ENCODE peak calls at places on chromosome 3, in nine cellular contexts. One of them, this sample, is unnamed.

GRCh38 chr3:117874904-117875874 is 1159.5 kb downstream of the IGSF11 start:
- DNase-seq in MM.1S: no peak
- DNase-seq in SK-N-SH: no peak
- DNase-seq in PC-3: no peak
- DNase-seq in GM23248: no peak
- DNase-seq in HCT116: no peak
- DNase-seq in hepatocyte: no peak
- DNase-seq in GM23338: no peak
- DNase-seq in neural progenitor cell: peak
- DNase-seq in this sample: no peak

GRCh38 chr3:186849392-186849975 is 7.0 kb downstream of the ADIPOQ start:
- DNase-seq in GM23338: peak
- DNase-seq in MM.1S: peak
- DNase-seq in PC-3: peak
- DNase-seq in SK-N-SH: peak
- DNase-seq in neural progenitor cell: peak
- DNase-seq in hepatocyte: peak
- DNase-seq in HCT116: peak
- DNase-seq in GM23248: peak
- DNase-seq in this sample: peak

GRCh38 chr3:27666708-27667107 is 55.4 kb downstream of the EOMES start:
- DNase-seq in hepatocyte: peak
- DNase-seq in HCT116: no peak
- DNase-seq in neural progenitor cell: peak
- DNase-seq in GM23248: peak
- DNase-seq in PC-3: no peak
- DNase-seq in SK-N-SH: peak
- DNase-seq in GM23338: peak
- DNase-seq in MM.1S: no peak
- DNase-seq in this sample: peak

GRCh38 chr3:139532996-139533395 is 6.5 kb downstream of the RBP1 start:
- DNase-seq in MM.1S: no peak
- DNase-seq in PC-3: no peak
- DNase-seq in GM23338: no peak
- DNase-seq in neural progenitor cell: peak
- DNase-seq in GM23248: no peak
- DNase-seq in hepatocyte: no peak
- DNase-seq in SK-N-SH: peak
- DNase-seq in HCT116: no peak
- DNase-seq in this sample: no peak

GRCh38 chr3:64384561-64384960 is 159.3 kb upstream of the PRICKLE2 start:
- DNase-seq in PC-3: no peak
- DNase-seq in SK-N-SH: no peak
- DNase-seq in GM23338: no peak
- DNase-seq in GM23248: peak
- DNase-seq in HCT116: no peak
- DNase-seq in neural progenitor cell: no peak
- DNase-seq in MM.1S: no peak
- DNase-seq in hepatocyte: no peak
- DNase-seq in this sample: no peak

GRCh38 chr3:127255516-127255915 is 32.3 kb downstream of the PRR20G start:
- DNase-seq in hepatocyte: no peak
- DNase-seq in HCT116: no peak
- DNase-seq in GM23338: no peak
- DNase-seq in GM23248: no peak
- DNase-seq in PC-3: no peak
- DNase-seq in MM.1S: no peak
- DNase-seq in SK-N-SH: no peak
- DNase-seq in neural progenitor cell: no peak
- DNase-seq in this sample: no peak

GRCh38 chr3:30686176-30686575 is 79.8 kb downstream of the TGFBR2 start:
- DNase-seq in MM.1S: no peak
- DNase-seq in GM23338: no peak
- DNase-seq in SK-N-SH: no peak
- DNase-seq in hepatocyte: no peak
- DNase-seq in GM23248: no peak
- DNase-seq in PC-3: no peak
- DNase-seq in neural progenitor cell: no peak
- DNase-seq in HCT116: no peak
- DNase-seq in this sample: no peak

GRCh38 chr3:146390967-146391366 is 78.4 kb downstream of the PLSCR2 start:
- DNase-seq in SK-N-SH: no peak
- DNase-seq in GM23338: no peak
- DNase-seq in HCT116: no peak
- DNase-seq in GM23248: peak
- DNase-seq in hepatocyte: no peak
- DNase-seq in MM.1S: no peak
- DNase-seq in PC-3: no peak
- DNase-seq in neural progenitor cell: no peak
- DNase-seq in this sample: no peak

GRCh38 chr3:133742351-133743091 is 3.7 kb upstream of the TF start:
- DNase-seq in HCT116: peak
- DNase-seq in GM23338: no peak
- DNase-seq in SK-N-SH: no peak
- DNase-seq in MM.1S: peak
- DNase-seq in GM23248: peak
- DNase-seq in neural progenitor cell: no peak
- DNase-seq in PC-3: peak
- DNase-seq in hepatocyte: no peak
- DNase-seq in this sample: no peak

GRCh38 chr3:114554716-114555115 is 260.9 kb downstream of the TIGIT start:
- DNase-seq in GM23248: peak
- DNase-seq in GM23338: no peak
- DNase-seq in HCT116: no peak
- DNase-seq in MM.1S: no peak
- DNase-seq in PC-3: no peak
- DNase-seq in hepatocyte: no peak
- DNase-seq in SK-N-SH: no peak
- DNase-seq in neural progenitor cell: no peak
- DNase-seq in this sample: no peak

GRCh38 chr3:14317057-14317553 is 85.3 kb upstream of the SLC6A6 start:
- DNase-seq in neural progenitor cell: peak
- DNase-seq in HCT116: no peak
- DNase-seq in GM23248: no peak
- DNase-seq in PC-3: peak
- DNase-seq in hepatocyte: no peak
- DNase-seq in MM.1S: no peak
- DNase-seq in GM23338: peak
- DNase-seq in SK-N-SH: no peak
- DNase-seq in this sample: no peak

GRCh38 chr3:107796786-107797185 is 274.0 kb downstream of the BBX start:
- DNase-seq in neural progenitor cell: no peak
- DNase-seq in GM23248: peak
- DNase-seq in MM.1S: no peak
- DNase-seq in PC-3: no peak
- DNase-seq in SK-N-SH: no peak
- DNase-seq in hepatocyte: peak
- DNase-seq in GM23338: no peak
- DNase-seq in HCT116: no peak
- DNase-seq in this sample: no peak

GRCh38 chr3:144031938-144032337 is 60.3 kb downstream of the DIPK2A start:
- DNase-seq in HCT116: no peak
- DNase-seq in GM23338: no peak
- DNase-seq in MM.1S: no peak
- DNase-seq in GM23248: peak
- DNase-seq in PC-3: peak
- DNase-seq in hepatocyte: no peak
- DNase-seq in SK-N-SH: no peak
- DNase-seq in neural progenitor cell: peak
- DNase-seq in this sample: no peak

GRCh38 chr3:108552267-108553159 is 36.7 kb downstream of the CIP2A start:
- DNase-seq in SK-N-SH: peak
- DNase-seq in hepatocyte: peak
- DNase-seq in MM.1S: peak
- DNase-seq in HCT116: peak
- DNase-seq in neural progenitor cell: peak
- DNase-seq in PC-3: peak
- DNase-seq in GM23248: peak
- DNase-seq in GM23338: peak
- DNase-seq in this sample: peak

GRCh38 chr3:27720899-27721716 is 1.0 kb downstream of the EOMES start:
- DNase-seq in MM.1S: no peak
- DNase-seq in PC-3: peak
- DNase-seq in HCT116: peak
- DNase-seq in neural progenitor cell: peak
- DNase-seq in GM23248: peak
- DNase-seq in GM23338: peak
- DNase-seq in SK-N-SH: peak
- DNase-seq in hepatocyte: no peak
- DNase-seq in this sample: no peak

GRCh38 chr3:39936848-39937247 is 127.4 kb downstream of the MYRIP start:
- DNase-seq in hepatocyte: no peak
- DNase-seq in PC-3: no peak
- DNase-seq in GM23248: no peak
- DNase-seq in HCT116: no peak
- DNase-seq in MM.1S: no peak
- DNase-seq in SK-N-SH: no peak
- DNase-seq in GM23338: no peak
- DNase-seq in neural progenitor cell: no peak
- DNase-seq in this sample: no peak

GRCh38 chr3:39937315-39937714 is 127.9 kb downstream of the MYRIP start:
- DNase-seq in PC-3: no peak
- DNase-seq in SK-N-SH: no peak
- DNase-seq in MM.1S: no peak
- DNase-seq in neural progenitor cell: no peak
- DNase-seq in GM23338: no peak
- DNase-seq in hepatocyte: no peak
- DNase-seq in GM23248: no peak
- DNase-seq in HCT116: no peak
- DNase-seq in this sample: no peak

GRCh38 chr3:39937874-39938273 is 128.5 kb downstream of the MYRIP start:
- DNase-seq in PC-3: no peak
- DNase-seq in GM23248: no peak
- DNase-seq in hepatocyte: no peak
- DNase-seq in HCT116: no peak
- DNase-seq in GM23338: no peak
- DNase-seq in MM.1S: peak
- DNase-seq in neural progenitor cell: no peak
- DNase-seq in SK-N-SH: no peak
- DNase-seq in this sample: no peak

GRCh38 chr3:39941941-39942340 is 132.5 kb downstream of the MYRIP start:
- DNase-seq in PC-3: no peak
- DNase-seq in GM23248: no peak
- DNase-seq in GM23338: no peak
- DNase-seq in HCT116: no peak
- DNase-seq in SK-N-SH: no peak
- DNase-seq in neural progenitor cell: no peak
- DNase-seq in MM.1S: no peak
- DNase-seq in hepatocyte: no peak
- DNase-seq in this sample: no peak
- TF ChIP-seq EZH2phosphoT487 in PC-3: no peak
- TF ChIP-seq EZH2phosphoT487 in GM23248: no peak
- TF ChIP-seq EZH2phosphoT487 in GM23338: no peak
- TF ChIP-seq EZH2phosphoT487 in HCT116: no peak
- TF ChIP-seq EZH2phosphoT487 in SK-N-SH: no peak
- TF ChIP-seq EZH2phosphoT487 in neural progenitor cell: no peak
- TF ChIP-seq EZH2phosphoT487 in MM.1S: no peak
- TF ChIP-seq EZH2phosphoT487 in hepatocyte: no peak
- TF ChIP-seq EZH2phosphoT487 in this sample: no peak

DNA sequence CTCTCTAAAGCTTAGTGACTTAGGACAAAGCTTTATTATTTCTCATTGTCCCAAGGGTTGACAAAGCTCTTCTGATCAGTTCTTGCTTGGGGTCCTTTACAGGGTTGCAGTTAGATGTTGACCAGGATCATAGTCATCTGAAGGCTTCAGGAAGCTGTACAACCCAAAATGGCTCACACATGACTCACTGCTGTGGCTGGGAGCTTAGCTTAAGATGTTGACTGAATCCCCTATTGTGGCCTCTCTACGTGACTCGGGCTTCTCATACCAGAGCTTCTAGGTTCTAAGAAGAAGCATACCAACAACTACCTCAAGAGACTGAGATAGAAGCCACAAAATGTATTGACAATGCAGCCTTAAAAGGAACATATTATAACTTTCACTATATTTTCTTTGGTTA is 569.6 kb upstream of the ROBO2 start:
- DNase-seq in SK-N-SH: no peak
- DNase-seq in PC-3: peak
- DNase-seq in GM23248: peak
- DNase-seq in GM23338: no peak
- DNase-seq in hepatocyte: no peak
- DNase-seq in MM.1S: no peak
- DNase-seq in HCT116: no peak
- DNase-seq in neural progenitor cell: no peak
- DNase-seq in this sample: no peak
- TF ChIP-seq EZH2phosphoT487 in SK-N-SH: no peak
- TF ChIP-seq EZH2phosphoT487 in PC-3: no peak
- TF ChIP-seq EZH2phosphoT487 in GM23248: no peak
- TF ChIP-seq EZH2phosphoT487 in GM23338: no peak
- TF ChIP-seq EZH2phosphoT487 in hepatocyte: no peak
- TF ChIP-seq EZH2phosphoT487 in MM.1S: no peak
- TF ChIP-seq EZH2phosphoT487 in HCT116: no peak
- TF ChIP-seq EZH2phosphoT487 in neural progenitor cell: no peak
- TF ChIP-seq EZH2phosphoT487 in this sample: no peak

DNA sequence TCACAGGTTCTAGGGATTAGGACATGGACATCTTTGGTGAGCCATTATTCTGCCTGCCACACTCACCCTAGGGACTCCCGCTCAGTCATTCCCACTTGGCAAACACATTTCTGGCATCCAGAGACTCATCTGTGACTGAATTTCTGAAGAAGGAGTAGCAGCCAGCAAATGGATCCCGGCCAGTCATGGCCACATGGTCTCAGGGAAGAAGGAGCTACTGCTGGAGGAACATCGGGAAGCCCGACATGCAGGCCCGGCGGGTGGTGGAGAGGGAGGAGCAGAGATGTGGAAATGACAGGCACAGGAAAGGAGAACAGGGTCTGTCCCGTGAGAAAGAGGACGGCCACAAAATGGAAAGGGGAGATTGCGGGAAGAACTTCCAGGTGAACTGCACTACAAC is 65.4 kb downstream of the SEMA5B start:
- DNase-seq in HCT116: no peak
- DNase-seq in MM.1S: no peak
- DNase-seq in PC-3: no peak
- DNase-seq in SK-N-SH: no peak
- DNase-seq in hepatocyte: no peak
- DNase-seq in neural progenitor cell: no peak
- DNase-seq in GM23338: no peak
- DNase-seq in GM23248: peak
- DNase-seq in this sample: no peak
- TF ChIP-seq EZH2phosphoT487 in HCT116: no peak
- TF ChIP-seq EZH2phosphoT487 in MM.1S: no peak
- TF ChIP-seq EZH2phosphoT487 in PC-3: no peak
- TF ChIP-seq EZH2phosphoT487 in SK-N-SH: no peak
- TF ChIP-seq EZH2phosphoT487 in hepatocyte: no peak
- TF ChIP-seq EZH2phosphoT487 in neural progenitor cell: no peak
- TF ChIP-seq EZH2phosphoT487 in GM23338: no peak
- TF ChIP-seq EZH2phosphoT487 in GM23248: no peak
- TF ChIP-seq EZH2phosphoT487 in this sample: no peak

GRCh38 chr3:11699083-11699427 is 55.3 kb upstream of the VGLL4 start:
- DNase-seq in neural progenitor cell: no peak
- DNase-seq in hepatocyte: no peak
- DNase-seq in SK-N-SH: no peak
- DNase-seq in GM23248: peak
- DNase-seq in HCT116: no peak
- DNase-seq in MM.1S: no peak
- DNase-seq in PC-3: peak
- DNase-seq in GM23338: no peak
- DNase-seq in this sample: no peak
- TF ChIP-seq EZH2phosphoT487 in neural progenitor cell: no peak
- TF ChIP-seq EZH2phosphoT487 in hepatocyte: no peak
- TF ChIP-seq EZH2phosphoT487 in SK-N-SH: no peak
- TF ChIP-seq EZH2phosphoT487 in GM23248: no peak
- TF ChIP-seq EZH2phosphoT487 in HCT116: no peak
- TF ChIP-seq EZH2phosphoT487 in MM.1S: no peak
- TF ChIP-seq EZH2phosphoT487 in PC-3: no peak
- TF ChIP-seq EZH2phosphoT487 in GM23338: no peak
- TF ChIP-seq EZH2phosphoT487 in this sample: no peak

This sample was measured in OCI-LY7.